ENCODE peak calls at places on chromosome 18, in eight cellular contexts. One of them, this sample, is unnamed.

GRCh38 chr18:48736861-48737260 is 198.0 kb downstream of the CTIF start:
- DNase-seq in mucosa of descending colon: no peak
- DNase-seq in upper lobe of right lung: no peak
- DNase-seq in foreskin fibroblast: no peak
- DNase-seq in Caki2: no peak
- DNase-seq in amygdala: no peak
- DNase-seq in hypothalamus: no peak
- DNase-seq in left colon: no peak
- DNase-seq in this sample: no peak

GRCh38 chr18:70194227-70194890 is 11.1 kb downstream of the RTTN start:
- DNase-seq in mucosa of descending colon: no peak
- DNase-seq in upper lobe of right lung: no peak
- DNase-seq in foreskin fibroblast: no peak
- DNase-seq in Caki2: no peak
- DNase-seq in amygdala: no peak
- DNase-seq in hypothalamus: no peak
- DNase-seq in left colon: no peak
- DNase-seq in this sample: no peak

GRCh38 chr18:5604778-5605177 is 61.0 kb upstream of the EPB41L3 start:
- DNase-seq in mucosa of descending colon: no peak
- DNase-seq in upper lobe of right lung: no peak
- DNase-seq in foreskin fibroblast: no peak
- DNase-seq in Caki2: no peak
- DNase-seq in amygdala: no peak
- DNase-seq in hypothalamus: no peak
- DNase-seq in left colon: no peak
- DNase-seq in this sample: no peak

GRCh38 chr18:52422985-52423601 is 83.1 kb downstream of the DCC start:
- DNase-seq in mucosa of descending colon: no peak
- DNase-seq in upper lobe of right lung: no peak
- DNase-seq in foreskin fibroblast: no peak
- DNase-seq in Caki2: no peak
- DNase-seq in amygdala: no peak
- DNase-seq in hypothalamus: no peak
- DNase-seq in left colon: no peak
- DNase-seq in this sample: no peak

GRCh38 chr18:48826271-48826670 is 124.5 kb downstream of the SMAD7 start:
- DNase-seq in mucosa of descending colon: peak
- DNase-seq in upper lobe of right lung: peak
- DNase-seq in foreskin fibroblast: no peak
- DNase-seq in Caki2: no peak
- DNase-seq in amygdala: no peak
- DNase-seq in hypothalamus: no peak
- DNase-seq in left colon: peak
- DNase-seq in this sample: peak

GRCh38 chr18:79637181-79637920 is 42.3 kb upstream of the CTDP1 start:
- DNase-seq in mucosa of descending colon: no peak
- DNase-seq in upper lobe of right lung: no peak
- DNase-seq in foreskin fibroblast: no peak
- DNase-seq in Caki2: no peak
- DNase-seq in amygdala: no peak
- DNase-seq in hypothalamus: no peak
- DNase-seq in left colon: no peak
- DNase-seq in this sample: no peak

GRCh38 chr18:58819051-58819450 is 45.6 kb upstream of the ZNF532 start:
- DNase-seq in mucosa of descending colon: no peak
- DNase-seq in upper lobe of right lung: no peak
- DNase-seq in foreskin fibroblast: no peak
- DNase-seq in Caki2: no peak
- DNase-seq in amygdala: no peak
- DNase-seq in hypothalamus: no peak
- DNase-seq in left colon: no peak
- DNase-seq in this sample: no peak

GRCh38 chr18:58044370-58045264 is 591 bp downstream of the NEDD4L start:
- DNase-seq in mucosa of descending colon: peak
- DNase-seq in upper lobe of right lung: peak
- DNase-seq in foreskin fibroblast: no peak
- DNase-seq in Caki2: peak
- DNase-seq in amygdala: peak
- DNase-seq in hypothalamus: peak
- DNase-seq in left colon: peak
- DNase-seq in this sample: peak

GRCh38 chr18:21393986-21394385 is 152.0 kb downstream of the GREB1L start:
- DNase-seq in mucosa of descending colon: no peak
- DNase-seq in upper lobe of right lung: no peak
- DNase-seq in foreskin fibroblast: no peak
- DNase-seq in Caki2: no peak
- DNase-seq in amygdala: no peak
- DNase-seq in hypothalamus: no peak
- DNase-seq in left colon: no peak
- DNase-seq in this sample: peak